ENCODE peak calls at places on chromosomes 13 and 19, in eight cellular contexts. D is foreskin keratinocyte, P is sigmoid colon, O is psoas muscle, I is heart right ventricle, Z is lung, W is right lobe of liver, V is stomach. L is an unnamed sample.

GRCh38 chr19:5690955-5691204 is 785 bp downstream of the RPL36 start:
- DNase-seq in Z (no peak), P (no peak), V (no peak), O (no peak), W (no peak), I (no peak), D (peak; percentile 24), L (no peak)

GRCh38 chr13:33349314-33349995 is 63.9 kb upstream of the STARD13 start:
- DNase-seq in I (no peak), D (no peak), P (peak; percentile 76), W (no peak), O (peak; percentile 18), Z (no peak), V (no peak), L (no peak)

GRCh38 chr19:39823693-39824092 is 10.3 kb downstream of the DYRK1B start:
- DNase-seq in Z (no peak), P (no peak), V (no peak), W (no peak), D (no peak), O (no peak), I (no peak), L (no peak)

GRCh38 chr19:6516018-6516658 is 14.0 kb upstream of the TUBB4A start:
- DNase-seq in I (peak; percentile 91), Z (peak; percentile 97), D (peak; percentile 91), V (peak; percentile 95), W (peak; percentile 95), O (peak; percentile 92), P (peak; percentile 92), L (peak; percentile 98)

GRCh38 chr13:25391932-25392331 is 20.2 kb downstream of the ATP8A2 start:
- DNase-seq in O (no peak), I (no peak), V (no peak), Z (no peak), W (no peak), D (no peak), P (no peak), L (no peak)

GRCh38 chr19:12513531-12514061 is 29.0 kb upstream of the ZNF709 start:
- DNase-seq in Z (peak; percentile 29), V (no peak), W (no peak), P (no peak), I (peak; percentile 17), O (no peak), D (no peak), L (peak; percentile 34)

GRCh38 chr19:18438331-18439024 is 545 bp upstream of the ISYNA1 start:
- DNase-seq in W (no peak), D (peak; percentile 68), P (no peak), I (peak; percentile 77), O (no peak), Z (no peak), V (no peak), L (peak; percentile 89)

GRCh38 chr19:17419491-17420266 is at the start of gene MVB12A:
- DNase-seq in O (peak; percentile 98), I (peak; percentile 97), D (peak; percentile 98), V (peak; percentile 97), P (peak; percentile 99), Z (peak; percentile 99), W (peak; percentile 99), L (peak; percentile 94)

GRCh38 chr19:31586282-31586681 is 237.0 kb upstream of the TSHZ3 start:
- DNase-seq in W (no peak), P (no peak), V (no peak), I (no peak), Z (no peak), O (no peak), D (no peak), L (no peak)

GRCh38 chr13:73765651-73766384 is 368.4 kb downstream of the KLF12 start:
- DNase-seq in V (peak; percentile 81), I (peak; percentile 80), D (peak; percentile 17), Z (peak; percentile 65), O (peak; percentile 71), W (peak; percentile 91), P (peak; percentile 91), L (peak; percentile 86)

GRCh38 chr13:79519252-79519651 is 38.3 kb downstream of the NDFIP2 start:
- DNase-seq in O (no peak), W (no peak), P (no peak), Z (no peak), V (no peak), I (no peak), D (no peak), L (no peak)

GRCh38 chr13:41274881-41275280 is 11.5 kb upstream of the MTRF1 start:
- DNase-seq in V (no peak), W (no peak), I (no peak), O (no peak), Z (no peak), P (no peak), D (no peak), L (no peak)

GRCh38 chr19:35291259-35291658 is 702 bp upstream of the MAG start:
- DNase-seq in V (no peak), W (no peak), O (no peak), I (no peak), P (no peak), Z (no peak), D (no peak), L (no peak)

GRCh38 chr13:99969934-99970760 is 1.4 kb downstream of the ZIC5 start:
- DNase-seq in V (no peak), Z (no peak), P (no peak), I (no peak), W (peak; percentile 48), D (no peak), O (no peak), L (no peak)

GRCh38 chr13:99354371-99354951 is 47.3 kb upstream of the GPR183 start:
- DNase-seq in W (no peak), O (no peak), I (no peak), D (peak; percentile 61), P (no peak), V (no peak), Z (no peak), L (no peak)

GRCh38 chr13:52195052-52195837 is 35.8 kb upstream of the NEK3 start:
- DNase-seq in O (peak; percentile 82), P (peak; percentile 94), Z (peak; percentile 69), D (peak; percentile 79), V (peak; percentile 79), W (peak; percentile 86), I (peak; percentile 82), L (peak; percentile 91)

GRCh38 chr19:15265849-15266248 is 33.6 kb upstream of the EPHX3 start:
- DNase-seq in V (peak; percentile 93), Z (peak; percentile 82), I (peak; percentile 91), D (no peak), O (peak; percentile 91), W (peak; percentile 83), P (peak; percentile 97), L (peak; percentile 96)

GRCh38 chr19:8056533-8056932 is 4.0 kb downstream of the CCL25 start:
- DNase-seq in W (no peak), P (no peak), V (no peak), I (no peak), Z (no peak), O (no peak), D (no peak), L (no peak)

GRCh38 chr13:113598481-113598880 is 13.9 kb downstream of the TFDP1 start:
- DNase-seq in P (peak; percentile 29), D (no peak), Z (no peak), O (no peak), W (peak; percentile 47), I (no peak), V (no peak), L (peak; percentile 27)

GRCh38 chr19:10848208-10848843 is at the start of gene C19orf38:
- DNase-seq in Z (no peak), W (no peak), V (no peak), D (no peak), I (no peak), O (no peak), P (no peak), L (no peak)

GRCh38 chr13:84645196-84646071 is 763.2 kb upstream of the SLITRK1 start:
- DNase-seq in D (peak; percentile 66), O (no peak), W (no peak), I (no peak), P (no peak), Z (no peak), V (no peak), L (peak; percentile 12)

GRCh38 chr13:30711375-30711774 is 24.0 kb upstream of the ALOX5AP start:
- DNase-seq in V (no peak), Z (no peak), I (no peak), O (no peak), D (peak; percentile 44), W (no peak), P (no peak), L (no peak)

GRCh38 chr19:51185868-51186215 is 39.0 kb upstream of the CD33 start:
- DNase-seq in D (no peak), W (no peak), I (no peak), P (no peak), Z (no peak), V (no peak), O (no peak), L (no peak)
- H3K27me3 ChIP-seq in D (no peaks in the 10 kb centered on the region), W (no peaks in the 10 kb centered on the region), I (peaks cover 23% of the 10 kb centered on the region), P (peaks cover 25% of the 10 kb centered on the region), Z (peaks cover 6% of the 10 kb centered on the region), V (peaks cover 46% of the 10 kb centered on the region), O (peaks cover 3% of the 10 kb centered on the region), L (no peaks in the 10 kb centered on the region)

GRCh38 chr13:34777914-34778303 is 164.2 kb upstream of the NBEA start:
- DNase-seq in P (no peak), I (no peak), V (no peak), D (no peak), W (no peak), O (no peak), Z (no peak), L (no peak)

GRCh38 chr13:34776984-34777913 is 164.8 kb upstream of the NBEA start:
- DNase-seq in O (no peak), D (no peak), V (no peak), Z (no peak), W (no peak), P (no peak), I (no peak), L (no peak)

GRCh38 chr13:34776390-34776981 is 165.6 kb upstream of the NBEA start:
- DNase-seq in V (no peak), I (no peak), D (peak; percentile 3), Z (no peak), W (no peak), O (no peak), P (no peak), L (no peak)

GRCh38 chr13:34779171-34779570 is 162.9 kb upstream of the NBEA start:
- DNase-seq in O (no peak), D (no peak), V (no peak), I (no peak), Z (no peak), W (no peak), P (no peak), L (no peak)
- TF ChIP-seq CTCF in O (no peak), D (peak; percentile 9), V (no peak), I (no peak), Z (no peak), W (no peak), P (no peak), L (no peak)

GRCh38 chr19:2033825-2034159 is 17.3 kb downstream of the MKNK2 start:
- DNase-seq in O (no peak), W (no peak), D (no peak), P (peak; percentile 66), V (no peak), I (no peak), Z (no peak), L (no peak)
- H3K27ac ChIP-seq in O (peak overlapping the region; percentile 99), W (no peak overlapping the region), D (no peak overlapping the region), P (peak overlapping the region; percentile 94), V (peak overlapping the region; percentile 95), I (no peak overlapping the region), Z (no peak overlapping the region), L (no peak overlapping the region)

DNA sequence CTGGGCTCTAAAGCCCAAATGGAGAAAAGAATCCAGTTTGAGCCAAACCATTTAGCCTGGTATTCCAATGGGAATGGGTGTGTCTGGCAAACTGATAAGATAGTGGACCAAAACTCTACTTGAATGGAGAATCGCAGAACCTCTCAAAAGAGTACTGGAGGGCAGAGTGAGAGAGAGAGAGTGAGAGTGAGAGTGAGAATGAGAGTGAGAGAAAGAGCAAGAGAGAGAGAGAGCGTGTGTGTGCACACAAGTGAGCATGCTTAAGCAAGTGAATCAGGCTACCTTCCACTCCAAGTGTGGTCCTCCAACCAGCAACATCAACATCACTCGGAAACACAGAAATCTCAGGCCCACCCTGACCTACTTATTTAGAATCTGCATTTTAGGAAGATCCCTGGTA is 58.8 kb downstream of the UQCRFS1 start:
- DNase-seq in O (no peak), W (no peak), P (no peak), I (no peak), D (no peak), Z (no peak), V (no peak), L (no peak)
- H3K27me3 ChIP-seq in O (no peaks in the 10 kb centered on the region), W (no peaks in the 10 kb centered on the region), P (no peaks in the 10 kb centered on the region), I (no peaks in the 10 kb centered on the region), D (no peaks in the 10 kb centered on the region), Z (no peaks in the 10 kb centered on the region), V (no peaks in the 10 kb centered on the region), L (no peaks in the 10 kb centered on the region)